ENCODE peak calls at places on chromosomes 16 and 17, in six cellular contexts. U is hepatic stellate cell; N is progenitor cell of endocrine pancreas; R is stimulated activated CD4-positive, alpha-beta T cell treated with anti-CD3 and anti-CD28 coated beads, Interleukin-1b, Interleukin-23, amount 100 ng/mL, for 24 hours; O is EH; P is ascending aorta. F is an unnamed sample.

GRCh38 chr16:12178251-12178990 is 201.9 kb downstream of the SNX29 start:
- DNase-seq in O (peak), U (no peak), R (no peak), P (no peak), N (no peak), F (no peak)

GRCh38 chr17:82808921-82809905 is 30.6 kb downstream of the ZNF750 start:
- DNase-seq in N (no peak), P (no peak), U (no peak), O (no peak), R (no peak), F (no peak)

GRCh38 chr16:30875881-30876791 is 17.7 kb downstream of the BCL7C start:
- DNase-seq in N (no peak), R (no peak), P (no peak), O (peak), U (peak), F (peak)

GRCh38 chr17:59328534-59329095 is 2.8 kb upstream of the YPEL2 start:
- DNase-seq in P (peak), N (no peak), U (no peak), O (no peak), R (no peak), F (no peak)

GRCh38 chr17:75272848-75273184 is 1.8 kb upstream of the MIF4GD start:
- DNase-seq in U (no peak), N (no peak), R (no peak), P (no peak), O (no peak), F (no peak)

GRCh38 chr17:38958326-38958725 is 8.9 kb downstream of the FBXO47 start:
- DNase-seq in U (peak), R (no peak), O (peak), P (no peak), N (no peak), F (peak)

GRCh38 chr16:72246423-72246822 is 74.5 kb upstream of the PMFBP1 start:
- DNase-seq in R (no peak), U (no peak), O (no peak), P (no peak), N (no peak), F (no peak)

GRCh38 chr16:56422896-56423441 is 2.4 kb downstream of the AMFR start:
- DNase-seq in P (no peak), O (no peak), U (no peak), N (no peak), R (no peak), F (no peak)

GRCh38 chr16:85144026-85144915 is 32.0 kb upstream of the CIBAR2 start:
- DNase-seq in R (no peak), N (no peak), U (no peak), P (no peak), O (peak), F (peak)

GRCh38 chr16:56841233-56841632 is 23.8 kb upstream of the SLC12A3 start:
- DNase-seq in N (no peak), O (peak), P (no peak), U (no peak), R (no peak), F (no peak)

GRCh38 chr16:57508084-57508425 is 21.8 kb upstream of the DOK4 start:
- DNase-seq in O (no peak), N (no peak), R (no peak), U (no peak), P (no peak), F (no peak)

GRCh38 chr16:11588321-11589244 is 1.9 kb upstream of the LITAF start:
- DNase-seq in U (no peak), O (no peak), P (no peak), N (no peak), R (no peak), F (no peak)

GRCh38 chr17:10042589-10043244 is 137.6 kb upstream of the RCVRN start:
- DNase-seq in R (no peak), N (no peak), U (no peak), O (no peak), P (no peak), F (no peak)

GRCh38 chr16:11133344-11133921 is 122.6 kb downstream of the SOCS1 start:
- DNase-seq in P (peak), R (no peak), O (peak), N (no peak), U (peak), F (peak)

GRCh38 chr17:29412780-29413565 is 22.8 kb downstream of the TAOK1 start:
- DNase-seq in N (no peak), U (peak), O (peak), R (no peak), P (no peak), F (peak)

GRCh38 chr17:67891481-67892119 is 66.3 kb downstream of the BPTF start:
- DNase-seq in P (no peak), O (peak), R (no peak), U (peak), N (no peak), F (peak)

GRCh38 chr16:84663433-84664101 is 15.3 kb downstream of the KLHL36 start:
- DNase-seq in N (no peak), R (no peak), U (no peak), P (no peak), O (no peak), F (no peak)

GRCh38 chr17:80605326-80606066 is 60.9 kb downstream of the RPTOR start:
- DNase-seq in R (peak), U (no peak), P (no peak), N (no peak), O (no peak), F (peak)

GRCh38 chr16:85436636-85437160 is 176.4 kb upstream of the GSE1 start:
- DNase-seq in P (no peak), R (no peak), O (no peak), N (no peak), U (no peak), F (no peak)

GRCh38 chr16:57991551-57992059 is 8.9 kb downstream of the ZNF319 start:
- DNase-seq in R (no peak), N (no peak), O (no peak), P (no peak), U (no peak), F (no peak)

GRCh38 chr16:54846761-54847160 is 83.9 kb upstream of the IRX5 start:
- DNase-seq in P (no peak), N (no peak), R (no peak), O (peak), U (no peak), F (no peak)

GRCh38 chr17:55245986-55246385 is 18.8 kb upstream of the HLF start:
- DNase-seq in O (no peak), U (no peak), P (no peak), N (no peak), R (no peak), F (no peak)

GRCh38 chr16:57807968-57808528 is 5.8 kb upstream of the KIFC3 start:
- DNase-seq in U (peak), N (peak), O (peak), R (peak), P (peak), F (peak)

GRCh38 chr17:29567362-29568330 is 809 bp upstream of the ABHD15 start:
- DNase-seq in N (peak), R (no peak), U (peak), O (peak), P (peak), F (peak)

GRCh38 chr17:32610027-32610650 is 123.3 kb downstream of the CDK5R1 start:
- DNase-seq in U (no peak), P (no peak), R (no peak), N (no peak), O (no peak), F (no peak)

GRCh38 chr17:59565959-59566324 is 532 bp downstream of the DHX40 start:
- DNase-seq in R (peak), U (peak), O (peak), N (peak), P (peak), F (peak)

GRCh38 chr17:76123749-76124581 is 17.1 kb downstream of the FOXJ1 start:
- DNase-seq in U (no peak), N (no peak), R (no peak), O (no peak), P (no peak), F (no peak)

GRCh38 chr17:2137342-2138098 is 82.6 kb downstream of the HIC1 start:
- DNase-seq in U (peak), N (no peak), P (no peak), R (no peak), O (peak), F (peak)

GRCh38 chr16:48462146-48462740 is 77.0 kb upstream of the SIAH1 start:
- DNase-seq in U (no peak), N (no peak), R (no peak), P (no peak), O (no peak), F (peak)

GRCh38 chr16:4664538-4665418 is 28.6 kb upstream of the NUDT16L1 start:
- DNase-seq in O (no peak), R (no peak), P (no peak), N (no peak), U (no peak), F (no peak)

GRCh38 chr17:79979201-79979840 is 56.4 kb downstream of the TBC1D16 start:
- DNase-seq in U (no peak), R (no peak), N (no peak), O (no peak), P (peak), F (no peak)

GRCh38 chr16:31877876-31878642 is 4.5 kb downstream of the ZNF267 start:
- DNase-seq in P (no peak), N (no peak), O (no peak), U (no peak), R (no peak), F (no peak)

GRCh38 chr17:48555183-48555615 is 10.3 kb upstream of the HOXB2 start:
- DNase-seq in P (no peak), O (peak), N (no peak), R (no peak), U (peak), F (peak)

GRCh38 chr17:21285164-21286065 is 904 bp downstream of the MAP2K3 start:
- DNase-seq in O (peak), U (no peak), N (no peak), P (no peak), R (no peak), F (peak)

GRCh38 chr17:74337834-74338500 is 11.9 kb downstream of the KIF19 start:
- DNase-seq in P (no peak), O (no peak), U (no peak), R (no peak), N (no peak), F (no peak)

GRCh38 chr16:65102326-65102725 is 19.5 kb downstream of the CDH11 start:
- DNase-seq in P (no peak), N (no peak), R (no peak), U (no peak), O (no peak), F (no peak)

GRCh38 chr17:21539146-21539545 is 153.2 kb upstream of the KCNJ18 start:
- DNase-seq in O (peak), U (no peak), N (no peak), R (no peak), P (no peak), F (peak)